ENCODE peak calls at places on chromosome 19, in four cellular contexts. H, D, J and N are unnamed samples.

GRCh38 chr19:39949026-39949747 is 14.8 kb upstream of the FCGBP start:
- DNase-seq in H (no peak), D (no peak), J (no peak), N (no peak)

GRCh38 chr19:47598407-47599349 is 10.3 kb upstream of the BICRA start:
- DNase-seq in H (no peak), J (no peak), D (peak), N (no peak)

GRCh38 chr19:35142531-35143230 is 374 bp upstream of the FXYD7 start:
- DNase-seq in D (peak), J (peak), H (peak), N (no peak)

GRCh38 chr19:48330012-48330681 is 4.8 kb downstream of the EMP3 start:
- DNase-seq in H (peak), J (no peak), D (peak), N (peak)

GRCh38 chr19:6925801-6926751 is 38.7 kb downstream of the ADGRE1 start:
- DNase-seq in J (no peak), D (no peak), H (no peak), N (peak)

GRCh38 chr19:43718627-43719377 is 2.9 kb downstream of the IRGC start:
- DNase-seq in D (no peak), J (no peak), H (no peak), N (no peak)

GRCh38 chr19:19948800-19949199 is 48.1 kb downstream of the ZNF93 start:
- DNase-seq in D (no peak), H (no peak), J (no peak), N (no peak)

GRCh38 chr19:34713262-34713637 is 20.8 kb upstream of the ZNF181 start:
- DNase-seq in J (no peak), D (no peak), H (no peak), N (no peak)

GRCh38 chr19:11019824-11020223 is 59.0 kb downstream of the SMARCA4 start:
- DNase-seq in D (no peak), H (no peak), J (no peak), N (no peak)

GRCh38 chr19:16825312-16826168 is 3.7 kb upstream of the SIN3B start:
- DNase-seq in J (no peak), H (peak), D (peak), N (no peak)

GRCh38 chr19:45564131-45564780 is 20.3 kb downstream of the OPA3 start:
- DNase-seq in J (no peak), H (no peak), D (peak), N (no peak)

GRCh38 chr19:15288146-15288963 is 44.0 kb downstream of the BRD4 start:
- DNase-seq in D (no peak), J (no peak), H (peak), N (no peak)

GRCh38 chr19:21128901-21129698 is 12.7 kb upstream of the ZNF431 start:
- DNase-seq in J (no peak), H (no peak), D (no peak), N (no peak)

GRCh38 chr19:310141-310651 is 19.0 kb upstream of the PLPP2 start:
- DNase-seq in J (no peak), H (peak), D (no peak), N (no peak)

GRCh38 chr19:33458807-33459206 is 62.8 kb downstream of the PEPD start:
- DNase-seq in H (no peak), D (no peak), J (no peak), N (no peak)

GRCh38 chr19:46925548-46925950 is 64.8 kb downstream of the ARHGAP35 start:
- DNase-seq in H (no peak), D (no peak), J (no peak), N (no peak)

GRCh38 chr19:52492201-52492960 is 35.1 kb upstream of the ZNF808 start:
- DNase-seq in D (peak), H (peak), J (peak), N (no peak)

GRCh38 chr19:1967087-1967608 is 26.2 kb downstream of the CSNK1G2 start:
- DNase-seq in H (no peak), J (no peak), D (no peak), N (no peak)

GRCh38 chr19:41753936-41754529 is 1.3 kb upstream of the CEACAM6 start:
- DNase-seq in J (peak), D (peak), H (peak), N (no peak)

GRCh38 chr19:31270897-31271568 is 78.2 kb downstream of the TSHZ3 start:
- DNase-seq in H (no peak), D (no peak), J (no peak), N (no peak)

GRCh38 chr19:48873476-48874308 is 1.5 kb downstream of the PPP1R15A start:
- DNase-seq in D (no peak), H (no peak), J (peak), N (no peak)

GRCh38 chr19:16415806-16416205 is 56.0 kb downstream of the EPS15L1 start:
- DNase-seq in J (no peak), H (no peak), D (no peak), N (no peak)

GRCh38 chr19:58305932-58306323 is 751 bp downstream of the ERVK3-1 start:
- DNase-seq in D (no peak), J (no peak), H (peak), N (no peak)

GRCh38 chr19:29516358-29516725 is 9.5 kb upstream of the VSTM2B start:
- DNase-seq in J (no peak), D (no peak), H (no peak), N (no peak)

GRCh38 chr19:35265126-35265995 is 3.4 kb upstream of the USF2 start:
- DNase-seq in D (peak), J (no peak), H (no peak), N (no peak)

GRCh38 chr19:38032151-38032550 is 125.1 kb downstream of the SIPA1L3 start:
- DNase-seq in H (no peak), D (no peak), J (no peak), N (no peak)

GRCh38 chr19:8641908-8642547 is 11.6 kb downstream of the NFILZ start:
- DNase-seq in J (peak), H (peak), D (no peak), N (no peak)

GRCh38 chr19:3310711-3311110 is 55.7 kb upstream of the NFIC start:
- DNase-seq in D (no peak), J (no peak), H (no peak), N (no peak)

GRCh38 chr19:14078406-14078805 is 5.8 kb downstream of the MISP3 start:
- DNase-seq in D (no peak), J (no peak), H (no peak), N (no peak)

GRCh38 chr19:37227996-37228395 is 10.0 kb downstream of the ZNF383 start:
- DNase-seq in H (peak), J (no peak), D (peak), N (no peak)

GRCh38 chr19:38683393-38684077 is 36.1 kb downstream of the ACTN4 start:
- DNase-seq in J (peak), H (no peak), D (peak), N (no peak)

GRCh38 chr19:10501971-10502523 is 1.1 kb downstream of the KEAP1 start:
- DNase-seq in D (peak), H (peak), J (no peak), N (no peak)

GRCh38 chr19:38210458-38210987 is 13.5 kb downstream of the DPF1 start:
- DNase-seq in J (peak), H (peak), D (peak), N (no peak)

GRCh38 chr19:2291185-2291751 is 9.3 kb upstream of the PEAK3 start:
- DNase-seq in D (peak), J (no peak), H (peak), N (no peak)

GRCh38 chr19:47445937-47446402 is 25.7 kb downstream of the SLC8A2 start:
- DNase-seq in J (peak), H (peak), D (peak), N (no peak)

GRCh38 chr19:46958542-46958941 is 61.1 kb upstream of the NPAS1 start:
- DNase-seq in J (no peak), D (no peak), H (peak), N (no peak)

GRCh38 chr19:48614436-48615144 is at the start of gene FAM83E:
- DNase-seq in H (no peak), J (peak), D (peak), N (no peak)

GRCh38 chr19:46863818-46864629 is 3.2 kb downstream of the ARHGAP35 start:
- DNase-seq in H (peak), J (peak), D (peak), N (no peak)

DNA sequence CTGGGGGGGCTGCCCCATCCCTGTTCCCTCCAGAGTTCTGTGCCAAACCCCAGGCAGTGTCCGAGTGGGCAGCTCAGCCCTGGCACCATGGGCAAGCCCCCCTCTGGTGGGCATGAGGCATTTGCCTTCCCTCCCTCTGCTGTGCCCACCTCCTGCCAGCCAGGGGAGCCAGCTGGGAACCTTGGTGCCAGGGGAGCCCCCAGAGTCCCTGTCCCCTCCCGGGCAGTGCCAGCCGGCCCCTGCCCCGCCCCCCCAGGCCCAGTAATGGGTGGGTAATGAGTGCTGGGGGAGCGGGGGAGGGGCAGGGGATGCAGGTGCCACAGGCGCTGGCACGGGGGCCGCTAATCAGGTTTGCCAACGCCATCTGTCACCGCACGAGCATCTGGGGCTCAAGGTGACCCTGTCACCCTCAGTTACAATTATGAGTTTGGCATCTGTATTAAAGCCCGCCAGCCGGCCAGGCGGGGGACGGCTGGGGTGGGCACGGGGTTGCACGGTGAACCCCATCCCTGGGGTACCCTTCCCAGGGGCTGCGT is 5.9 kb downstream of the DAND5 start:
- DNase-seq in H (peak), D (no peak), J (peak), N (no peak)
- TF ChIP-seq USF1 in H (no peak), D (no peak), J (no peak), N (no peak)

GRCh38 chr19:53772943-53773342 is 51.2 kb downstream of the NLRP12 start:
- DNase-seq in H (peak), J (peak), D (peak), N (no peak)
- TF ChIP-seq USF1 in H (no peak), J (no peak), D (no peak), N (no peak)

GRCh38 chr19:18717601-18718000 is 34.1 kb downstream of the CRTC1 start:
- DNase-seq in J (no peak), H (no peak), D (no peak), N (no peak)
- TF ChIP-seq USF1 in J (no peak), H (no peak), D (no peak), N (no peak)

DNA sequence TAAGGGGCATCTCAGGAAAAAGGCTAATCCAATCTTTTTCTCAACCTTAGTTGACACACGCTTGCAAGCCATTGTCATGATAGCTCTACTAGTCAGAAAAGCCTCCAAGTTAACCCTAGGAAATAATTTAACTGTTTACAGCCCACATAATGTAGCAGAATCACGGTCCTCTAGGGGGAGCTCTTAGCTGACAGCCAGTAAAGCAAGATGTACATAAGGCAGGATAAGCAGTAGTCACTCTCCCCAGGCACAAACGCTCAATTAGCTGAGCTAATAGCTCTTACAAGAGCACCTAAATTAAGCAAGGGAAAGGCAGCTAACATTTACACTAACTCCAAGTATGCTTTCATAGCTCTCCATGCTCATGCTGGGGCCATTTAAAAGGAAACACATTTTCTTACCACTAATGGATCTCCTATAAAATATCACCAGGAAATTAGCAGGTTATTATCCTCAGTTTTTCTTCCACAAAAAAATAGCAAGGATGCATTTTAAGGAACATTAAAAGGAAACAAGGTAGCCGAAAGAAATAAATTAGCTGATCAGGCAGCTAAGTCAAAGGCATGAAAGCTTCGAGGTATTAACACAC is 33.7 kb upstream of the ZSCAN5A start:
- DNase-seq in J (no peak), H (peak), D (peak), N (no peak)
- TF ChIP-seq USF1 in J (no peak), H (no peak), D (no peak), N (no peak)

DNA sequence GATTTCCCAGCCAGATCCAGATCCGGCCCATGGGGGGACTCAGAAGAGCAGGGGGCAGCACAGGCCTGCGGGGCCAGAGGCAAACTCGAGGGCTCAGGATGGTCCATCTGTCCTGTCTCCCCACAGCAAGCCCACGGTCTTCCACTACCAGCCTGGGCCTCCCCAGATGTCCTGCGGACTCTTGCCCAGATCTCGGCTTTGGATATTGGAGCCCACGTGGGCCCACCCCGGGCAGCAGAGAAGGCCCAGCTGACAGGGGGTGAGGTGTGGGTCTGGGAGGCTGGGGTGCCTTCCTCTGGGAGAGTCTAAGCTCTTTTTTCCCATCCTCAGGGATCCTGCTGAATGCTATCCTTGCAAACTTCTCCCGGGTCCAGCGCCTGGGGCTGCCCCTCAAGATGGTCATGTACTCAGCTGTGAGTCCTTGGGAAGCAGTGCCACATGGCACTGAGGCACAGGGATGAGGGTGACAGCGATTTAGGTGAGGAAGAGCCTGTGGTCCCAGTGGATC is 3.4 kb downstream of the ACP4 start:
- DNase-seq in D (no peak), J (no peak), H (peak), N (no peak)
- TF ChIP-seq USF1 in D (no peak), J (no peak), H (no peak), N (no peak)

DNA sequence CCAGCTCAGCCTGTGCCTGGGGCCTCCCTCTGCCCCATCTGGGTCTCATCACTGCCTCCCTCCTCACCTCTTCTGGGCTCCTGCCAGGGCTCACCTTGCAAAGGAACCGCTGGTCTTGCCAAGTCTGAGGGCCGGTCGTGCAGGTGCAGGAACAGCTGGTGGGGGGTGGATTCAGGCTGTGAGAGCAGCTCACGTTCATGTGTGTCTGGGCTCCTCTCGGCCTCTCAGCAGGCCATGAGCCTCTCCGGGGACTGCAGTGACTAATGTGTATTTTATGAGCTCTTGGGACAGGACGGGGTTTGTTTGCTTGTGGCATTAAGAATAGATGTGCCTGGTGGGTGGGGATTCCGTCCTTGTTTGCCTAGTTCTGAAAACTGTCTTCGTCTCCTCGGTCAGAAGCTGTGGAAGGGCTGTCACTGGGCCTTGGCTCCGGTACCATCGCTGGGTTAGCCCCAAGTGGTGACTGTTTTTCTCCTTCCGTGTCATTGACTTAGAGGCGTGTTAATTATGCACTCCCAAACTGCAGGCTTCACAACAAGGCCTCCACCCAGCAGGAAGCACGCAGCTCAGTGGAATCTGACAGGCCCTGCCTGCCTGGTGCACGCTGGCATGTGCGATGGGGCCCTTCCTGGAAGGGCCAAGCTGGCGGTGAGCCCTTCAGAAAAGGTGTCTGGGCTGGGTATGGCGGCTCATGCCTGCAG is 77.6 kb downstream of the KDM4B start:
- DNase-seq in D (no peak), H (no peak), J (no peak), N (no peak)
- TF ChIP-seq USF1 in D (no peak), H (no peak), J (no peak), N (no peak)

GRCh38 chr19:23437901-23438300 is 42.6 kb upstream of the ZNF91 start:
- DNase-seq in J (no peak), H (no peak), D (no peak), N (no peak)

GRCh38 chr19:23440207-23440606 is 44.9 kb upstream of the ZNF91 start:
- DNase-seq in H (peak), J (peak), D (peak), N (no peak)

GRCh38 chr19:23440791-23441190 is 45.5 kb upstream of the ZNF91 start:
- DNase-seq in J (peak), D (peak), H (peak), N (no peak)

GRCh38 chr19:23436944-23437343 is 41.7 kb upstream of the ZNF91 start:
- DNase-seq in J (peak), D (peak), H (no peak), N (no peak)

GRCh38 chr19:23439623-23440022 is 44.4 kb upstream of the ZNF91 start:
- DNase-seq in H (no peak), J (peak), D (peak), N (no peak)
- TF ChIP-seq USF1 in H (no peak), J (no peak), D (no peak), N (no peak)